ENCODE peak calls at places on chromosomes 7 and 10, in six cellular contexts. B is A549, A is heart left ventricle, Z is adrenal gland, I is NB4, D is breast epithelium. J is an unnamed sample.

GRCh38 chr7:36132025-36132424 is 21.0 kb upstream of the EEPD1 start:
- DNase-seq in B (no peak), A (no peak), Z (no peak), I (peak), D (no peak), J (no peak)

GRCh38 chr7:104814671-104815400 is 199.2 kb upstream of the KMT2E start:
- DNase-seq in B (no peak), A (no peak), Z (no peak), I (no peak), D (no peak), J (no peak)

GRCh38 chr10:49649294-49649693 is 30.2 kb upstream of the C10orf53 start:
- DNase-seq in B (no peak), A (no peak), Z (no peak), I (peak), D (no peak), J (no peak)

GRCh38 chr10:21496285-21497176 is 29.0 kb downstream of the SKIDA1 start:
- DNase-seq in B (peak), A (peak), Z (peak), I (peak), D (no peak), J (no peak)

GRCh38 chr7:4386190-4386589 is 295.9 kb upstream of the FOXK1 start:
- DNase-seq in B (no peak), A (no peak), Z (no peak), I (no peak), D (no peak), J (no peak)

GRCh38 chr10:5948999-5949759 is 28.2 kb downstream of the IL15RA start:
- DNase-seq in B (peak), A (peak), Z (peak), I (peak), D (peak), J (peak)

GRCh38 chr10:6838118-6838517 is 258.0 kb upstream of the PRKCQ start:
- DNase-seq in B (peak), A (no peak), Z (no peak), I (peak), D (no peak), J (no peak)

GRCh38 chr7:44897299-44897698 is 12.0 kb upstream of the PURB start:
- DNase-seq in B (no peak), A (no peak), Z (no peak), I (no peak), D (no peak), J (no peak)

GRCh38 chr7:88217675-88218427 is 2.0 kb downstream of the SRI start:
- DNase-seq in B (no peak), A (no peak), Z (no peak), I (peak), D (no peak), J (no peak)

GRCh38 chr7:88216276-88216675 is 3.6 kb downstream of the SRI start:
- DNase-seq in B (no peak), A (no peak), Z (no peak), I (no peak), D (no peak), J (no peak)

GRCh38 chr7:88218428-88218745 is 1.5 kb downstream of the SRI start:
- DNase-seq in B (no peak), A (no peak), Z (no peak), I (no peak), D (no peak), J (no peak)

GRCh38 chr7:88219781-88220747 is at the start of gene SRI:
- DNase-seq in B (peak), A (peak), Z (peak), I (peak), D (peak), J (peak)

GRCh38 chr7:88218836-88219605 is 817 bp downstream of the SRI start:
- DNase-seq in B (no peak), A (peak), Z (peak), I (peak), D (peak), J (peak)
- TF ChIP-seq POLR2A in B (no peak), A (no peak), Z (peak), I (peak), D (no peak), J (no peak)

DNA sequence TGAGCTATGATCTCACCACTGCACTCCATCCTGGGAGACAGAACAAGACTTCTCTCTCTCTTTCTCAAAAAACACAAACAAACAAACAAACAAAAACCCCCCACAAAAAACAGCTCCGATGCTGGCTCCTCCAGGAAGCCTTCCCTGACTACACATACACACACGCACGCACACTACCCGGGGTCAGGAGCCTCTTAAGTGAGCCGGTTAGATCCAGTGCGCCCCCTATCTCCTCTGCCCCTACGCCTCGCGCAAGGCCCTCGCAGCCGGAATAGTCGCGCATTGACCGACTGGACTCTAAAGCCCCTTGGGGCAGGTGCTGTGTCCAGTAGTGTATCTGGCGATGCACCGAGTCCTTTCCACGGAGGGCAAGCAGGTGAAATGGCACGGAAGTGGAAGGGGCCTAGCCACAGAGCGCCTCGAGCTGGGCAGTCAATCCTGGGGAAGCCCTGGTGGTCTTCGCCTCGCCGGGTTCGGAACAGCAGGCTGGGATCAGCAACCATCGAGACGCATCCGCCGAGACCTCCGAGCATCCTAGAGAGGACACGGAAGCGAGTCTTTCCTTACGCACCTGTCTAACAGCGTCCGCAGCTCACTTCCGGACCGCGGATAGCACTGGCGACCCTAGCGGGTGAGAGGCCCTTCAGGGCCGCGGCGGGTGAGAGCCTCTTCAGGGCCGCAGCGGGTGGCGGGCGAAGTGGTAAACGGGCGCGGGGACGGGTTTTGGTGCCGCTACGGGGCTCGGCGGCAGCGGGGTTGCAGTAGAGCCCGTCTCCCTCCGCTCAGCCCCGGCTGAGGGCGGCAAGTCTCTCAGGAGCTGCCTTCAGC is at the start of gene ZSCAN25:
- DNase-seq in B (peak), A (peak), Z (peak), I (peak), D (peak), J (peak)
- TF ChIP-seq POLR2A in B (peak), A (peak), Z (peak), I (peak), D (no peak), J (peak)

DNA sequence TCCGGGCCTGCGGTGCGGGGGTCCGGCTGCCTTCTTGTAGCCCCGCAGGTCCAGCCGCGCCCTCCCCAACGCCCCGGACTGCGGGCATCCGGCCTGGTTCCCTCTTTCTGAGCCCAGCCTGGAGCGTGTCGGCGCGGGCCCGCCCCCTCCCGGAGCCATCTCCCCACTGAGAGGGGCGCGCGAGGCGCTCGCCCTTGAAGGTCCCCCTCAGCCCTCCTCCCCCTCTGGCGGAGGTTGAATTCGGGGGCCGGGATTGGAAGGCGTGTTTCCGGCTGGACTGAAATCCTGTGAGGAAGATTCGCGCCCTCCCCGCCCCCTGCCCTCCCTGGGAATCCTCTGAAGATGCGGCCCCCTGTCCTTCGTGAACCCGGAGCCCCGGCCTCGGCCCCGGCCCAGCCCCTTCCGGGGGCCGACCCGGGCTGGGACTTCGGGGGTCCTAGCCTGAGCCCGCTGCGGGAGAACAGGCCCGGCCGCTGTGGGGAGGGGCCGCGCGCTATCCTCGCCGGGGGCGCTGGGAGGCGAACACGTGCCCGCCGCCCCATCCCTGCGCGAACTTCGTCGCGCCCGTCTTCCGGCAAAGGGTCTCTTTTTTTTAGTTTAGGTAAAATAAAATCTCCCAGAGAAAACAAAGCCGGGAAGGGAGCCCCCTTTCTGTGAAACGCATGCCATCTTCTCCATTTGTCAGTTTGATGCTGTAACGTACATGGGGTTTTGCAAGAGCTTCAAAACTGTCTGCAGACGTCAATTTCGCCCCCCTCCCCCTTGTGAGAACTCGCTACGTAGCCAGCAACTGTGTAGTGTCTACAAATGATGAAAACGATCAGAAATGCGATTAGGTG is 636 bp downstream of the PDCD4 start:
- DNase-seq in B (peak), A (peak), Z (peak), I (peak), D (peak), J (peak)
- TF ChIP-seq POLR2A in B (peak), A (no peak), Z (peak), I (peak), D (no peak), J (no peak)

GRCh38 chr7:94395141-94396041 is 696 bp downstream of the COL1A2 start:
- DNase-seq in B (peak), A (peak), Z (peak), I (peak), D (no peak), J (peak)
- TF ChIP-seq POLR2A in B (no peak), A (no peak), Z (no peak), I (no peak), D (no peak), J (no peak)

DNA sequence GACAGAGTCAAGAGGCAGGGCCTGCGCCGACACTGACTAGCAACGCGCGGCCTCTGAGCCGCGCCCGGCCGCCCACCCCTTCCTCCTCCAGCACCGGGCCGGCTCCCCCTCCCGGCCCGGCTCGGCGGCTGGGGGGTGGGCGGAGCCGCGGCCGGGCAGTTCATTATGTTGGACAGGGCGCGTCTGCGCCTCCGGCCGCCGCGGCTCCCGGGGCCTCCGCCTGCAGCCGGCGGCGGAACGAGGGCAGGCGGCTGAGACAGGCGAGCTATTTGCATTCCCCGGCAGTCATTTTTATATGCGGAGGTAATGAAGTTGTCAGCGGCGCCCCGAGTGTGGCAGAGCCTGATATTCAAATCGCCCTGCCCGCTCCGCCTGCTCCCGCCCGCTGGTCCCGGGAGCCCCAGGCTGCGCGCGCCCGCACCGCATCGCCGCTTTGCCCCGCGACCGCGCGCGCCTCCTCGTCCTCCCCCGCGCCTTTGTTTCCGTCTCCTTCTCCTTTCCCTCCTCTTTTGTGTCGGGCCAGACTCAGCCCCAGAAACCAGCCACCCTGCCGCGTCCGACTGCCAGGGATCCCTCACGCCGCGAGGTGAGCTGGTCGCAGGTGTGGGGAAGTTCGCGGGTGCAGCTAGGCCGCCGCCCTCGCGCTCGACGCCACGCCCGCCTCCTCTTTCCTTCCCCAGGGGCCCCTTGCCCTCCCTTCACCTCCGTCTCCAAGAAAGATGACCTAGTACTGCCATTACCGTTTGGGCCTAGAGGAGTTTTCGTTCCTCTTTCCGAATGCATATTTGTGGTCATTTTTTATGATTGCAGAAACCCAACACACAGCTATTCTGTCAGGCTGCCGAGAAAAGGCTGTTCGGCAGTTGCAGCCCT is 107.0 kb downstream of the SNX10 start:
- DNase-seq in B (peak), A (peak), Z (peak), I (peak), D (peak), J (peak)
- TF ChIP-seq POLR2A in B (no peak), A (peak), Z (peak), I (peak), D (no peak), J (no peak)

GRCh38 chr10:72319416-72320254 is 35.1 kb downstream of the DNAJB12 start:
- DNase-seq in B (peak), A (peak), Z (peak), I (peak), D (peak), J (peak)
- TF ChIP-seq POLR2A in B (no peak), A (peak), Z (peak), I (peak), D (no peak), J (peak)

J was measured in H54.